ENCODE peak calls at places on chromosomes 6 and 20, in eight cellular contexts. O is fibroblast of pulmonary artery, T is HL-60, Y is psoas muscle, V is choroid plexus epithelial cell, F is CD14-positive monocyte, U is heart left ventricle, Z is B cell. B is an unnamed sample.

GRCh38 chr20:40718214-40718949 is 29.3 kb upstream of the MAFB start:
- DNase-seq in V (no peak), O (no peak), T (no peak), U (no peak), Y (no peak), F (no peak), Z (no peak), B (no peak)

GRCh38 chr6:12751694-12752304 is 35.2 kb downstream of the PHACTR1 start:
- DNase-seq in O (peak; percentile 68), F (no peak), Y (peak; percentile 59), V (peak; percentile 61), U (peak; percentile 36), Z (no peak), T (peak; percentile 39), B (no peak)

GRCh38 chr20:39800111-39800510 is 838.0 kb downstream of the DHX35 start:
- DNase-seq in U (no peak), V (peak; percentile 72), F (no peak), O (peak; percentile 26), Y (no peak), T (no peak), Z (no peak), B (no peak)

GRCh38 chr20:301886-302848 is 4.8 kb downstream of the ZCCHC3 start:
- DNase-seq in Z (no peak), V (no peak), T (no peak), Y (no peak), F (no peak), U (no peak), O (no peak), B (no peak)

GRCh38 chr6:157228421-157229218 is 94.7 kb downstream of the TMEM242 start:
- DNase-seq in Z (no peak), Y (no peak), U (no peak), F (peak; percentile 23), O (no peak), T (no peak), V (no peak), B (no peak)

GRCh38 chr20:51420111-51420510 is 122.4 kb downstream of the NFATC2 start:
- DNase-seq in T (no peak), Z (no peak), U (no peak), F (no peak), Y (no peak), O (peak; percentile 47), V (peak; percentile 72), B (no peak)

GRCh38 chr20:31831771-31832306 is 12.7 kb downstream of the MYLK2 start:
- DNase-seq in Z (no peak), F (no peak), U (no peak), V (no peak), Y (peak; percentile 50), T (no peak), O (no peak), B (no peak)

GRCh38 chr6:11214438-11214837 is 18.0 kb downstream of the NEDD9 start:
- DNase-seq in O (no peak), F (no peak), U (no peak), Y (no peak), V (no peak), Z (no peak), T (no peak), B (no peak)

GRCh38 chr6:2101213-2101612 is 144.2 kb downstream of the GMDS start:
- DNase-seq in Z (no peak), V (peak; percentile 24), U (no peak), O (no peak), Y (no peak), T (no peak), F (no peak), B (no peak)

GRCh38 chr6:8172510-8172909 is 70.2 kb upstream of the EEF1E1 start:
- DNase-seq in O (no peak), U (no peak), Z (no peak), Y (no peak), V (no peak), T (no peak), F (no peak), B (no peak)

GRCh38 chr20:48285656-48286055 is 500.4 kb upstream of the SULF2 start:
- DNase-seq in T (no peak), O (no peak), V (no peak), Z (no peak), U (no peak), F (no peak), Y (no peak), B (no peak)

GRCh38 chr20:48282591-48283228 is 497.4 kb upstream of the SULF2 start:
- DNase-seq in Y (no peak), Z (no peak), T (no peak), O (no peak), U (no peak), V (no peak), F (no peak), B (no peak)

GRCh38 chr20:48286571-48287551 is 501.6 kb upstream of the SULF2 start:
- DNase-seq in T (no peak), Y (no peak), U (no peak), F (no peak), Z (no peak), V (peak; percentile 31), O (peak; percentile 19), B (no peak)

GRCh38 chr20:48283470-48284110 is 498.3 kb upstream of the SULF2 start:
- DNase-seq in Z (no peak), U (peak; percentile 42), Y (no peak), O (peak; percentile 97), V (peak; percentile 97), T (no peak), F (no peak), B (no peak)

GRCh38 chr20:48284837-48285236 is 499.6 kb upstream of the SULF2 start:
- DNase-seq in T (no peak), Z (no peak), O (peak; percentile 37), U (no peak), V (peak; percentile 58), F (no peak), Y (no peak), B (no peak)
- TF ChIP-seq CTCF in T (no peak), Z (no peak), O (no peak), U (no peak), V (no peak), F (no peak), Y (no peak), B (no peak)

DNA sequence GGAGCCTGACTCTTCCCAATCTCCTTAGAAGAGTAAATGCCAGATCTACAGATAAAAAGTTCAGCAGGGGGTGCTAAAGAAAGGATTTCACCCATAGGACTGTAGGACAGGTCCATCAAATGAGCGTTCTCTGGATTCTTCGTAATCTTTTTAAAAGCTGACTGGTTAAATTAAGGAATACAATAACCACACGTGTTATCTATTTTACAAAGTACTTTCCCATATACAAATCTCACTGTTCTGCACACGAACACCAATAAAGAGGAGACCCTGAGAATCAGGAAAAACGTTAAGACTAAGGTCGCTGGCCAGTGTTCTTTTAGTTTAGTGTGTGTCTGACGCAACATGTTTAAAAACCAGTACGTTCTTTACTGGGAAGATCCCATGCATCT is 542 bp downstream of the TUBE1 start:
- DNase-seq in U (no peak), V (peak; percentile 67), T (peak; percentile 43), F (no peak), Y (no peak), Z (no peak), O (peak; percentile 46), B (no peak)
- TF ChIP-seq CTCF in U (peak; percentile 26), V (no peak), T (no peak), F (no peak), Y (no peak), Z (peak; percentile 34), O (peak; percentile 18), B (peak; percentile 78)

GRCh38 chr6:164612731-164613130 is 696.7 kb downstream of the C6orf118 start:
- DNase-seq in T (no peak), Y (no peak), U (no peak), F (no peak), V (no peak), Z (no peak), O (no peak), B (no peak)
- TF ChIP-seq CTCF in T (no peak), Y (no peak), U (no peak), F (no peak), V (no peak), Z (no peak), O (no peak), B (no peak)

DNA sequence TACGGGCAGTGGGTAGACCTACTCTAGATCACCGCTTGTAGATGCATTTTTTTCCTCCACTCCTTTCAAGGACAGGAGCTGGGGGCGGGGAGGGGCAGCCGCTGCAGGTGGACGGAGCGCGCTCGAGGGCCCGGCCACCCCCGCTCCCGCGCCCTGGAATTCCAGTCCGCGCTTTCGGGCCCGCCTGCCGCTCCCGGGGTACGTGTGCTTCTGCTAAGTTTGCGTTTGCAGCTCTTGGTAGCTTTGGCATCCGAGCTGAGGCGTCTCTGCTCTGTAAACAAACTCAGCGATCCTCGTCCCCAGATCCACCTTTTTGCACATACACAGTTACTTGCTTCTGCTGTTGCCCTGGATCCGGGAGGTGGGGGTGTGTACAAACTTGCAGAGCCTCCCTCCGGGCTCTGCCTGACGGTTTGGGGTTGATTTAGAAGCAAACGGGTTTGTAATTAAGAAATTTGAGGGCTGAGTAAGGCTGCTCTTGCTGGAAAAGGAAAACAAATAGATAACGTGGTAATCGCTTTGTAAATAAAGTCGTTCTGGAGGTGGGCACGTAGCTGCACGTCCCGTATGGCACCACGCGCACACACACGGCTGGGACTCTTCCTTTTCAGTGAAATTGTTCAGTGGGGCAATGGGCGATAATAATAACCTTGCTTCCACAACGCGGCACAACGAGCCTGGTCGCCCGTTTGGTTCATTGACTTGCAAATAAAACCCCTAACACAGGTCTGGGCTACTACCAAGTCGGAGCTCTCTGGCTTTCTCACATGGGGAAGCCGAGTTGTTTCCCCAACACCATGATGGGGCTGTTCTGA is 998 bp upstream of the CITED2 start:
- DNase-seq in V (peak; percentile 99), Z (peak; percentile 84), Y (peak; percentile 93), T (peak; percentile 98), U (peak; percentile 90), O (peak; percentile 99), F (peak; percentile 74), B (peak; percentile 93)
- TF ChIP-seq CTCF in V (no peak), Z (no peak), Y (no peak), T (no peak), U (peak; percentile 14), O (peak; percentile 9), F (no peak), B (peak; percentile 62)

GRCh38 chr6:41423002-41423401 is 87.6 kb downstream of the NCR2 start:
- DNase-seq in U (no peak), O (no peak), Z (no peak), V (no peak), T (no peak), F (no peak), Y (no peak), B (no peak)

GRCh38 chr6:41426438-41426851 is 91.0 kb downstream of the NCR2 start:
- DNase-seq in F (no peak), T (peak; percentile 13), V (peak; percentile 70), Y (no peak), O (no peak), U (no peak), Z (no peak), B (no peak)

GRCh38 chr6:41425511-41425910 is 90.1 kb downstream of the NCR2 start:
- DNase-seq in V (no peak), Y (no peak), T (no peak), Z (no peak), F (no peak), U (no peak), O (no peak), B (no peak)

GRCh38 chr6:41422156-41422555 is 86.7 kb downstream of the NCR2 start:
- DNase-seq in Y (no peak), O (no peak), T (no peak), Z (no peak), U (no peak), F (no peak), V (no peak), B (no peak)

GRCh38 chr6:41424370-41425058 is 89.1 kb downstream of the NCR2 start:
- DNase-seq in V (peak; percentile 90), F (peak; percentile 57), T (peak; percentile 77), Z (peak; percentile 78), U (peak; percentile 77), Y (peak; percentile 79), O (peak; percentile 83), B (no peak)
- TF ChIP-seq CTCF in V (peak; percentile 95), F (peak; percentile 85), T (peak; percentile 72), Z (peak; percentile 95), U (peak; percentile 84), Y (peak; percentile 83), O (peak; percentile 94), B (peak; percentile 90)